ENCODE peak calls at places on chromosomes 1 and 21, in four cellular contexts. L is lower lobe of right lung, H is AG04450, R is WERI-Rb-1. Y is an unnamed sample.

GRCh38 chr1:201276891-201277290 is 6.4 kb upstream of the PKP1 start:
- DNase-seq in L (no peak), H (no peak), R (no peak), Y (no peak)

GRCh38 chr1:34362949-34363348 is 186.2 kb downstream of the C1orf94 start:
- DNase-seq in L (no peak), H (no peak), R (no peak), Y (no peak)

GRCh38 chr1:119602169-119602568 is 45.9 kb downstream of the ZNF697 start:
- DNase-seq in L (no peak), H (no peak), R (no peak), Y (no peak)

GRCh38 chr1:204377800-204378608 is 18.3 kb upstream of the PLEKHA6 start:
- DNase-seq in L (peak; percentile 73), H (no peak), R (peak; percentile 89), Y (no peak)

GRCh38 chr1:3028531-3029282 is 7.4 kb downstream of the ACTRT2 start:
- DNase-seq in L (no peak), H (no peak), R (peak; percentile 76), Y (no peak)

GRCh38 chr1:204446413-204447111 is 34.9 kb upstream of the PPP1R15B start:
- DNase-seq in L (peak; percentile 76), H (no peak), R (peak; percentile 100), Y (peak; percentile 71)

GRCh38 chr1:84117868-84118267 is 26.2 kb upstream of the PRKACB start:
- DNase-seq in L (no peak), H (peak; percentile 43), R (no peak), Y (no peak)

GRCh38 chr21:8997011-8997440 is 1524.4 kb upstream of the TPTE start:
- DNase-seq in L (no peak), H (no peak), R (no peak), Y (no peak)

GRCh38 chr1:209844695-209845404 is 17.1 kb downstream of the UTP25 start:
- DNase-seq in L (no peak), H (no peak), R (no peak), Y (no peak)

GRCh38 chr1:156421062-156421938 is 52.3 kb downstream of the RHBG start:
- DNase-seq in L (peak; percentile 76), H (no peak), R (peak; percentile 94), Y (peak; percentile 76)

GRCh38 chr1:2875677-2876531 is 74.4 kb upstream of the TTC34 start:
- DNase-seq in L (no peak), H (no peak), R (peak; percentile 51), Y (no peak)

GRCh38 chr1:25619101-25619890 is 2.7 kb downstream of the MAN1C1 start:
- DNase-seq in L (no peak), H (no peak), R (peak; percentile 91), Y (peak; percentile 19)

GRCh38 chr1:33170351-33171274 is 11.2 kb downstream of the TRIM62 start:
- DNase-seq in L (no peak), H (no peak), R (peak; percentile 17), Y (no peak)

GRCh38 chr1:23548704-23549143 is 10.6 kb downstream of the ID3 start:
- DNase-seq in L (peak; percentile 62), H (no peak), R (no peak), Y (no peak)

GRCh38 chr1:170461762-170462384 is 70.1 kb upstream of the GORAB start:
- DNase-seq in L (no peak), H (no peak), R (no peak), Y (no peak)

GRCh38 chr1:228163004-228163753 is 2.4 kb upstream of the IBA57 start:
- DNase-seq in L (peak; percentile 75), H (no peak), R (no peak), Y (no peak)

GRCh38 chr1:149849947-149850360 is 49.4 kb upstream of the BOLA1 start:
- DNase-seq in L (no peak), H (no peak), R (no peak), Y (no peak)

GRCh38 chr1:117370071-117370470 is 2.8 kb downstream of the MAN1A2 start:
- DNase-seq in L (no peak), H (no peak), R (no peak), Y (no peak)
- H3K4me3 ChIP-seq in L (peak overlapping the region; percentile 82), H (peak overlapping the region; percentile 90), R (no peak overlapping the region), Y (no peak overlapping the region)

GRCh38 chr1:203290261-203291089 is 14.8 kb upstream of the BTG2 start:
- DNase-seq in L (peak; percentile 97), H (peak; percentile 47), R (peak; percentile 100), Y (peak; percentile 65)
- H3K4me3 ChIP-seq in L (peak overlapping the region; percentile 41), H (peak overlapping the region; percentile 33), R (no peak overlapping the region), Y (no peak overlapping the region)

GRCh38 chr1:66893712-66894111 is 30.9 kb downstream of the DNAI4 start:
- DNase-seq in L (no peak), H (no peak), R (no peak), Y (no peak)
- H3K4me3 ChIP-seq in L (no peak overlapping the region), H (no peak overlapping the region), R (no peak overlapping the region), Y (no peak overlapping the region)

GRCh38 chr1:93180723-93181613 is at the start of gene CCDC18:
- DNase-seq in L (no peak), H (no peak), R (no peak), Y (peak; percentile 61)

GRCh38 chr1:93179886-93180722 is at the start of gene TMED5:
- DNase-seq in L (peak; percentile 99), H (peak; percentile 96), R (peak; percentile 99), Y (peak; percentile 99)

GRCh38 chr1:93172778-93173177 is 7.4 kb downstream of the TMED5 start:
- DNase-seq in L (no peak), H (no peak), R (no peak), Y (no peak)

GRCh38 chr1:93177991-93178390 is 2.2 kb downstream of the TMED5 start:
- DNase-seq in L (no peak), H (no peak), R (no peak), Y (no peak)

DNA sequence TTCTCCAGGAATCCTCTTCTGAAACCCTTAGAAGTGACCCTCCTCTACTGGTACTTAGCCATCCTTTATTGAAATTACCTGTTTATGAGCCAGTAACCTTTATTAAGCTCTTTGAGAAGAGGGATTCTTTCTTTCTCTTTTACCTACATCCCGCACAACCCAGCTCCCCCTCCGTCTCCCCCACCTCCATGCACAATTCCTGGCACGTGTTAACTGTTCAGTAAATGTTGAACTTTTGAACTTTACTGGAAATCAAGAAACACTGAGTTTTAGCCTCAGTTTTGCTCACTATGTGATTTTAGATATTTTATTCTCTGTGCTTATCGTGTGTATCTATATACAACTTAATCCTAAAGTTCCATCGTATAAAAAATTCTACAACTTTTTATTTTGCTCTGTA is 1.8 kb downstream of the TMED5 start:
- DNase-seq in L (no peak), H (no peak), R (no peak), Y (no peak)
- H3K4me3 ChIP-seq in L (peak overlapping the region; percentile 77), H (peak overlapping the region; percentile 98), R (no peak overlapping the region), Y (peak overlapping the region; percentile 70)

Y was measured in SJSA1.